ENCODE peak calls at places on chromosome 10, in six cellular contexts. One of them, this sample, is unnamed.

GRCh38 chr10:111532139-111532538 is 455.3 kb downstream of the ADRA2A start:
- DNase-seq in activated naive CD8-positive, alpha-beta T cell treated with anti-CD3 and anti-CD28 coated beads for 36 hours: no peak
- DNase-seq in stimulated activated CD4-positive, alpha-beta T cell treated with anti-CD3 and anti-CD28 coated beads, Interleukin-2, amount 100 ng/mL, for 24 hours: no peak
- DNase-seq in globus pallidus: no peak
- DNase-seq in effector CD4-positive, alpha-beta T cell: no peak
- DNase-seq in MCF 10A: no peak
- DNase-seq in this sample: no peak

GRCh38 chr10:98980353-98980752 is 255.3 kb downstream of the HPSE2 start:
- DNase-seq in activated naive CD8-positive, alpha-beta T cell treated with anti-CD3 and anti-CD28 coated beads for 36 hours: no peak
- DNase-seq in stimulated activated CD4-positive, alpha-beta T cell treated with anti-CD3 and anti-CD28 coated beads, Interleukin-2, amount 100 ng/mL, for 24 hours: no peak
- DNase-seq in globus pallidus: no peak
- DNase-seq in effector CD4-positive, alpha-beta T cell: no peak
- DNase-seq in MCF 10A: no peak
- DNase-seq in this sample: no peak

GRCh38 chr10:95363303-95363912 is 72.6 kb upstream of the PDLIM1 start:
- DNase-seq in activated naive CD8-positive, alpha-beta T cell treated with anti-CD3 and anti-CD28 coated beads for 36 hours: peak
- DNase-seq in stimulated activated CD4-positive, alpha-beta T cell treated with anti-CD3 and anti-CD28 coated beads, Interleukin-2, amount 100 ng/mL, for 24 hours: peak
- DNase-seq in globus pallidus: peak
- DNase-seq in effector CD4-positive, alpha-beta T cell: peak
- DNase-seq in MCF 10A: peak
- DNase-seq in this sample: peak

GRCh38 chr10:10792681-10793080 is 225.0 kb upstream of the CELF2 start:
- DNase-seq in activated naive CD8-positive, alpha-beta T cell treated with anti-CD3 and anti-CD28 coated beads for 36 hours: no peak
- DNase-seq in stimulated activated CD4-positive, alpha-beta T cell treated with anti-CD3 and anti-CD28 coated beads, Interleukin-2, amount 100 ng/mL, for 24 hours: no peak
- DNase-seq in globus pallidus: no peak
- DNase-seq in effector CD4-positive, alpha-beta T cell: no peak
- DNase-seq in MCF 10A: peak
- DNase-seq in this sample: peak

GRCh38 chr10:46992794-46993552 is 81.7 kb downstream of the PTPN20 start:
- DNase-seq in activated naive CD8-positive, alpha-beta T cell treated with anti-CD3 and anti-CD28 coated beads for 36 hours: no peak
- DNase-seq in stimulated activated CD4-positive, alpha-beta T cell treated with anti-CD3 and anti-CD28 coated beads, Interleukin-2, amount 100 ng/mL, for 24 hours: no peak
- DNase-seq in globus pallidus: peak
- DNase-seq in effector CD4-positive, alpha-beta T cell: no peak
- DNase-seq in MCF 10A: peak
- DNase-seq in this sample: peak

GRCh38 chr10:93656155-93656554 is 43.8 kb downstream of the PDE6C start:
- DNase-seq in activated naive CD8-positive, alpha-beta T cell treated with anti-CD3 and anti-CD28 coated beads for 36 hours: no peak
- DNase-seq in stimulated activated CD4-positive, alpha-beta T cell treated with anti-CD3 and anti-CD28 coated beads, Interleukin-2, amount 100 ng/mL, for 24 hours: no peak
- DNase-seq in globus pallidus: no peak
- DNase-seq in effector CD4-positive, alpha-beta T cell: no peak
- DNase-seq in MCF 10A: no peak
- DNase-seq in this sample: no peak

GRCh38 chr10:80188713-80189112 is 16.6 kb downstream of the ANXA11 start:
- DNase-seq in activated naive CD8-positive, alpha-beta T cell treated with anti-CD3 and anti-CD28 coated beads for 36 hours: no peak
- DNase-seq in stimulated activated CD4-positive, alpha-beta T cell treated with anti-CD3 and anti-CD28 coated beads, Interleukin-2, amount 100 ng/mL, for 24 hours: no peak
- DNase-seq in globus pallidus: no peak
- DNase-seq in effector CD4-positive, alpha-beta T cell: no peak
- DNase-seq in MCF 10A: no peak
- DNase-seq in this sample: no peak

GRCh38 chr10:69953851-69954250 is 98.8 kb upstream of the MACROH2A2 start:
- DNase-seq in activated naive CD8-positive, alpha-beta T cell treated with anti-CD3 and anti-CD28 coated beads for 36 hours: no peak
- DNase-seq in stimulated activated CD4-positive, alpha-beta T cell treated with anti-CD3 and anti-CD28 coated beads, Interleukin-2, amount 100 ng/mL, for 24 hours: no peak
- DNase-seq in globus pallidus: no peak
- DNase-seq in effector CD4-positive, alpha-beta T cell: no peak
- DNase-seq in MCF 10A: no peak
- DNase-seq in this sample: no peak

GRCh38 chr10:3681642-3682554 is 103.1 kb downstream of the KLF6 start:
- DNase-seq in activated naive CD8-positive, alpha-beta T cell treated with anti-CD3 and anti-CD28 coated beads for 36 hours: no peak
- DNase-seq in stimulated activated CD4-positive, alpha-beta T cell treated with anti-CD3 and anti-CD28 coated beads, Interleukin-2, amount 100 ng/mL, for 24 hours: no peak
- DNase-seq in globus pallidus: no peak
- DNase-seq in effector CD4-positive, alpha-beta T cell: no peak
- DNase-seq in MCF 10A: no peak
- DNase-seq in this sample: no peak

GRCh38 chr10:87861566-87861952 is 1.8 kb downstream of the KLLN start:
- DNase-seq in activated naive CD8-positive, alpha-beta T cell treated with anti-CD3 and anti-CD28 coated beads for 36 hours: peak
- DNase-seq in stimulated activated CD4-positive, alpha-beta T cell treated with anti-CD3 and anti-CD28 coated beads, Interleukin-2, amount 100 ng/mL, for 24 hours: no peak
- DNase-seq in globus pallidus: no peak
- DNase-seq in effector CD4-positive, alpha-beta T cell: no peak
- DNase-seq in MCF 10A: peak
- DNase-seq in this sample: no peak

GRCh38 chr10:102504179-102504975 is 605 bp downstream of the SUFU start:
- DNase-seq in activated naive CD8-positive, alpha-beta T cell treated with anti-CD3 and anti-CD28 coated beads for 36 hours: peak
- DNase-seq in stimulated activated CD4-positive, alpha-beta T cell treated with anti-CD3 and anti-CD28 coated beads, Interleukin-2, amount 100 ng/mL, for 24 hours: peak
- DNase-seq in globus pallidus: peak
- DNase-seq in effector CD4-positive, alpha-beta T cell: no peak
- DNase-seq in MCF 10A: no peak
- DNase-seq in this sample: peak

GRCh38 chr10:112345743-112346142 is 28.2 kb upstream of the ACSL5 start:
- DNase-seq in activated naive CD8-positive, alpha-beta T cell treated with anti-CD3 and anti-CD28 coated beads for 36 hours: no peak
- DNase-seq in stimulated activated CD4-positive, alpha-beta T cell treated with anti-CD3 and anti-CD28 coated beads, Interleukin-2, amount 100 ng/mL, for 24 hours: no peak
- DNase-seq in globus pallidus: no peak
- DNase-seq in effector CD4-positive, alpha-beta T cell: no peak
- DNase-seq in MCF 10A: no peak
- DNase-seq in this sample: no peak

GRCh38 chr10:31886885-31887284 is 41.7 kb downstream of the ARHGAP12 start:
- DNase-seq in activated naive CD8-positive, alpha-beta T cell treated with anti-CD3 and anti-CD28 coated beads for 36 hours: no peak
- DNase-seq in stimulated activated CD4-positive, alpha-beta T cell treated with anti-CD3 and anti-CD28 coated beads, Interleukin-2, amount 100 ng/mL, for 24 hours: no peak
- DNase-seq in globus pallidus: no peak
- DNase-seq in effector CD4-positive, alpha-beta T cell: no peak
- DNase-seq in MCF 10A: no peak
- DNase-seq in this sample: no peak

GRCh38 chr10:102919237-102919959 is 1.3 kb downstream of the CNNM2 start:
- DNase-seq in activated naive CD8-positive, alpha-beta T cell treated with anti-CD3 and anti-CD28 coated beads for 36 hours: no peak
- DNase-seq in stimulated activated CD4-positive, alpha-beta T cell treated with anti-CD3 and anti-CD28 coated beads, Interleukin-2, amount 100 ng/mL, for 24 hours: peak
- DNase-seq in globus pallidus: peak
- DNase-seq in effector CD4-positive, alpha-beta T cell: no peak
- DNase-seq in MCF 10A: no peak
- DNase-seq in this sample: no peak

GRCh38 chr10:44422631-44423030 is 37.7 kb upstream of the CXCL12 start:
- DNase-seq in activated naive CD8-positive, alpha-beta T cell treated with anti-CD3 and anti-CD28 coated beads for 36 hours: no peak
- DNase-seq in stimulated activated CD4-positive, alpha-beta T cell treated with anti-CD3 and anti-CD28 coated beads, Interleukin-2, amount 100 ng/mL, for 24 hours: no peak
- DNase-seq in globus pallidus: no peak
- DNase-seq in effector CD4-positive, alpha-beta T cell: no peak
- DNase-seq in MCF 10A: no peak
- DNase-seq in this sample: no peak

GRCh38 chr10:16297652-16298051 is 139.2 kb upstream of the PTER start:
- DNase-seq in activated naive CD8-positive, alpha-beta T cell treated with anti-CD3 and anti-CD28 coated beads for 36 hours: no peak
- DNase-seq in stimulated activated CD4-positive, alpha-beta T cell treated with anti-CD3 and anti-CD28 coated beads, Interleukin-2, amount 100 ng/mL, for 24 hours: no peak
- DNase-seq in globus pallidus: no peak
- DNase-seq in effector CD4-positive, alpha-beta T cell: no peak
- DNase-seq in MCF 10A: no peak
- DNase-seq in this sample: no peak

GRCh38 chr10:124949543-124949942 is 7.6 kb downstream of the ZRANB1 start:
- DNase-seq in activated naive CD8-positive, alpha-beta T cell treated with anti-CD3 and anti-CD28 coated beads for 36 hours: no peak
- DNase-seq in stimulated activated CD4-positive, alpha-beta T cell treated with anti-CD3 and anti-CD28 coated beads, Interleukin-2, amount 100 ng/mL, for 24 hours: no peak
- DNase-seq in globus pallidus: no peak
- DNase-seq in effector CD4-positive, alpha-beta T cell: no peak
- DNase-seq in MCF 10A: peak
- DNase-seq in this sample: no peak

GRCh38 chr10:24681476-24682088 is 42.1 kb downstream of the ARHGAP21 start:
- DNase-seq in activated naive CD8-positive, alpha-beta T cell treated with anti-CD3 and anti-CD28 coated beads for 36 hours: no peak
- DNase-seq in stimulated activated CD4-positive, alpha-beta T cell treated with anti-CD3 and anti-CD28 coated beads, Interleukin-2, amount 100 ng/mL, for 24 hours: no peak
- DNase-seq in globus pallidus: no peak
- DNase-seq in effector CD4-positive, alpha-beta T cell: no peak
- DNase-seq in MCF 10A: peak
- DNase-seq in this sample: no peak

GRCh38 chr10:84188815-84189214 is 5.5 kb upstream of the CDHR1 start:
- DNase-seq in activated naive CD8-positive, alpha-beta T cell treated with anti-CD3 and anti-CD28 coated beads for 36 hours: no peak
- DNase-seq in stimulated activated CD4-positive, alpha-beta T cell treated with anti-CD3 and anti-CD28 coated beads, Interleukin-2, amount 100 ng/mL, for 24 hours: no peak
- DNase-seq in globus pallidus: no peak
- DNase-seq in effector CD4-positive, alpha-beta T cell: no peak
- DNase-seq in MCF 10A: no peak
- DNase-seq in this sample: no peak

GRCh38 chr10:71366710-71367109 is 30.0 kb upstream of the CDH23 start:
- DNase-seq in activated naive CD8-positive, alpha-beta T cell treated with anti-CD3 and anti-CD28 coated beads for 36 hours: no peak
- DNase-seq in stimulated activated CD4-positive, alpha-beta T cell treated with anti-CD3 and anti-CD28 coated beads, Interleukin-2, amount 100 ng/mL, for 24 hours: no peak
- DNase-seq in globus pallidus: no peak
- DNase-seq in effector CD4-positive, alpha-beta T cell: no peak
- DNase-seq in MCF 10A: no peak
- DNase-seq in this sample: no peak

This sample was measured in HT1080.